ENCODE peak calls at places on chromosomes 5 and 9, in seven cellular contexts. I, Z, H, V, O, L and M are unnamed samples.

GRCh38 chr9:27545471-27545870 is 15.9 kb upstream of the MOB3B start:
- ATAC-seq in I (no peak), Z (no peak), H (no peak), V (no peak), O (peak), L (no peak), M (no peak)

GRCh38 chr5:125550237-125550636 is 803.8 kb upstream of the ZNF608 start:
- ATAC-seq in I (peak), Z (no peak), H (no peak), V (no peak), O (peak), L (peak), M (no peak)

GRCh38 chr9:86562691-86563090 is 208.5 kb upstream of the TUT7 start:
- ATAC-seq in I (no peak), Z (no peak), H (no peak), V (no peak), O (no peak), L (no peak), M (no peak)

GRCh38 chr9:88976888-88977257 is 14.4 kb upstream of the S1PR3 start:
- ATAC-seq in I (no peak), Z (no peak), H (no peak), V (no peak), O (no peak), L (no peak), M (no peak)

GRCh38 chr9:88741335-88741734 is 206.4 kb downstream of the NXNL2 start:
- ATAC-seq in I (no peak), Z (no peak), H (no peak), V (no peak), O (no peak), L (no peak), M (no peak)

GRCh38 chr5:159620853-159621540 is 290.7 kb upstream of the IL12B start:
- ATAC-seq in I (no peak), Z (no peak), H (no peak), V (no peak), O (no peak), L (no peak), M (no peak)

GRCh38 chr5:129629581-129629980 is 118.3 kb upstream of the MINAR2 start:
- ATAC-seq in I (no peak), Z (no peak), H (no peak), V (no peak), O (no peak), L (no peak), M (no peak)

GRCh38 chr5:93596676-93597441 is 13.8 kb downstream of the NR2F1 start:
- ATAC-seq in I (no peak), Z (peak), H (peak), V (no peak), O (no peak), L (no peak), M (peak)

GRCh38 chr9:127767909-127768331 is 10.5 kb downstream of the SH2D3C start:
- ATAC-seq in I (no peak), Z (no peak), H (no peak), V (no peak), O (no peak), L (no peak), M (no peak)

GRCh38 chr9:81224166-81224858 is 465.0 kb downstream of the TLE1 start:
- ATAC-seq in I (no peak), Z (no peak), H (no peak), V (no peak), O (no peak), L (no peak), M (no peak)

GRCh38 chr5:100827481-100827889 is 75.6 kb downstream of the ST8SIA4 start:
- ATAC-seq in I (no peak), Z (peak), H (no peak), V (no peak), O (no peak), L (peak), M (peak)

GRCh38 chr5:145906401-145906800 is 30.0 kb upstream of the SH3RF2 start:
- ATAC-seq in I (no peak), Z (no peak), H (no peak), V (no peak), O (no peak), L (no peak), M (no peak)

GRCh38 chr5:111254613-111255012 is 30.4 kb downstream of the CAMK4 start:
- ATAC-seq in I (no peak), Z (peak), H (no peak), V (peak), O (no peak), L (no peak), M (no peak)